ENCODE peak calls at places on chromosomes 11 and 22, in six cellular contexts. One of them, this sample, is unnamed.
A peak's percentile ranks its signal among the peaks of the same experiment; 100 is the strongest.

GRCh38 chr11:19345519-19345847 is 104.7 kb upstream of the E2F8 start:
- DNase-seq in tibial artery: no peak
- DNase-seq in AG10803: no peak
- DNase-seq in endodermal cell: peak; percentile 81
- DNase-seq in neural progenitor cell: peak; percentile 75
- DNase-seq in upper lobe of left lung: no peak
- DNase-seq in this sample: no peak

GRCh38 chr11:110356769-110357671 is 60.6 kb upstream of the RDX start:
- DNase-seq in neural progenitor cell: no peak
- DNase-seq in endodermal cell: no peak
- DNase-seq in upper lobe of left lung: no peak
- DNase-seq in tibial artery: no peak
- DNase-seq in AG10803: peak; percentile 21
- DNase-seq in this sample: no peak

GRCh38 chr11:128506999-128507591 is 80.3 kb downstream of the ETS1 start:
- DNase-seq in upper lobe of left lung: peak; percentile 83
- DNase-seq in neural progenitor cell: no peak
- DNase-seq in endodermal cell: no peak
- DNase-seq in AG10803: peak; percentile 98
- DNase-seq in tibial artery: peak; percentile 93
- DNase-seq in this sample: peak; percentile 77

GRCh38 chr22:20068640-20069039 is 11.4 kb upstream of the DGCR8 start:
- DNase-seq in tibial artery: no peak
- DNase-seq in neural progenitor cell: no peak
- DNase-seq in endodermal cell: no peak
- DNase-seq in upper lobe of left lung: no peak
- DNase-seq in AG10803: no peak
- DNase-seq in this sample: no peak

GRCh38 chr11:107359701-107360100 is 97.9 kb downstream of the CWF19L2 start:
- DNase-seq in endodermal cell: no peak
- DNase-seq in upper lobe of left lung: no peak
- DNase-seq in tibial artery: no peak
- DNase-seq in AG10803: no peak
- DNase-seq in neural progenitor cell: no peak
- DNase-seq in this sample: no peak

GRCh38 chr11:124863137-124863825 is 2.0 kb upstream of the ROBO3 start:
- DNase-seq in tibial artery: no peak
- DNase-seq in AG10803: peak; percentile 25
- DNase-seq in endodermal cell: peak; percentile 79
- DNase-seq in neural progenitor cell: peak; percentile 95
- DNase-seq in upper lobe of left lung: peak; percentile 79
- DNase-seq in this sample: no peak

GRCh38 chr22:25782831-25783230 is 40.8 kb downstream of the MYO18B start:
- DNase-seq in upper lobe of left lung: no peak
- DNase-seq in endodermal cell: no peak
- DNase-seq in AG10803: no peak
- DNase-seq in neural progenitor cell: no peak
- DNase-seq in tibial artery: no peak
- DNase-seq in this sample: no peak

GRCh38 chr22:19663286-19663815 is 51.0 kb upstream of the SEPTIN5 start:
- DNase-seq in upper lobe of left lung: peak; percentile 30
- DNase-seq in neural progenitor cell: no peak
- DNase-seq in tibial artery: peak; percentile 74
- DNase-seq in endodermal cell: no peak
- DNase-seq in AG10803: peak; percentile 89
- DNase-seq in this sample: peak; percentile 23

GRCh38 chr11:109033627-109034340 is 368.9 kb downstream of the DDX10 start:
- DNase-seq in endodermal cell: no peak
- DNase-seq in tibial artery: no peak
- DNase-seq in AG10803: peak; percentile 96
- DNase-seq in upper lobe of left lung: no peak
- DNase-seq in neural progenitor cell: no peak
- DNase-seq in this sample: no peak

GRCh38 chr11:68969386-68969785 is 11.4 kb downstream of the MRGPRD start:
- DNase-seq in AG10803: no peak
- DNase-seq in upper lobe of left lung: peak; percentile 4
- DNase-seq in neural progenitor cell: no peak
- DNase-seq in tibial artery: peak; percentile 9
- DNase-seq in endodermal cell: no peak
- DNase-seq in this sample: no peak

GRCh38 chr11:17929171-17929570 is 83.7 kb downstream of the SERGEF start:
- DNase-seq in endodermal cell: no peak
- DNase-seq in neural progenitor cell: no peak
- DNase-seq in tibial artery: no peak
- DNase-seq in AG10803: no peak
- DNase-seq in upper lobe of left lung: no peak
- DNase-seq in this sample: no peak

GRCh38 chr11:27839226-27839913 is 139.1 kb upstream of the BDNF start:
- DNase-seq in endodermal cell: no peak
- DNase-seq in upper lobe of left lung: no peak
- DNase-seq in neural progenitor cell: no peak
- DNase-seq in AG10803: peak; percentile 67
- DNase-seq in tibial artery: no peak
- DNase-seq in this sample: no peak

GRCh38 chr22:35629406-35630234 is 12.5 kb upstream of the MB start:
- DNase-seq in AG10803: peak; percentile 99
- DNase-seq in endodermal cell: peak; percentile 85
- DNase-seq in tibial artery: peak; percentile 90
- DNase-seq in upper lobe of left lung: peak; percentile 61
- DNase-seq in neural progenitor cell: no peak
- DNase-seq in this sample: peak; percentile 87

GRCh38 chr22:48781391-48781790 is 1046.3 kb downstream of the BRD1 start:
- DNase-seq in upper lobe of left lung: peak; percentile 8
- DNase-seq in endodermal cell: peak; percentile 10
- DNase-seq in tibial artery: no peak
- DNase-seq in neural progenitor cell: no peak
- DNase-seq in AG10803: no peak
- DNase-seq in this sample: no peak

GRCh38 chr11:86502137-86502536 is 127.5 kb downstream of the CCDC81 start:
- DNase-seq in upper lobe of left lung: no peak
- DNase-seq in tibial artery: no peak
- DNase-seq in neural progenitor cell: no peak
- DNase-seq in AG10803: no peak
- DNase-seq in endodermal cell: no peak
- DNase-seq in this sample: no peak

GRCh38 chr22:23520875-23521441 is 59.1 kb downstream of the IGLL1 start:
- DNase-seq in neural progenitor cell: peak; percentile 45
- DNase-seq in AG10803: peak; percentile 15
- DNase-seq in endodermal cell: no peak
- DNase-seq in upper lobe of left lung: no peak
- DNase-seq in tibial artery: no peak
- DNase-seq in this sample: no peak

GRCh38 chr11:115421338-115422012 is 82.7 kb downstream of the CADM1 start:
- DNase-seq in neural progenitor cell: no peak
- DNase-seq in AG10803: no peak
- DNase-seq in tibial artery: no peak
- DNase-seq in endodermal cell: no peak
- DNase-seq in upper lobe of left lung: no peak
- DNase-seq in this sample: no peak

GRCh38 chr22:20430101-20430640 is 7.5 kb downstream of the SCARF2 start:
- DNase-seq in endodermal cell: no peak
- DNase-seq in AG10803: no peak
- DNase-seq in tibial artery: peak; percentile 63
- DNase-seq in upper lobe of left lung: no peak
- DNase-seq in neural progenitor cell: no peak
- DNase-seq in this sample: no peak

DNA sequence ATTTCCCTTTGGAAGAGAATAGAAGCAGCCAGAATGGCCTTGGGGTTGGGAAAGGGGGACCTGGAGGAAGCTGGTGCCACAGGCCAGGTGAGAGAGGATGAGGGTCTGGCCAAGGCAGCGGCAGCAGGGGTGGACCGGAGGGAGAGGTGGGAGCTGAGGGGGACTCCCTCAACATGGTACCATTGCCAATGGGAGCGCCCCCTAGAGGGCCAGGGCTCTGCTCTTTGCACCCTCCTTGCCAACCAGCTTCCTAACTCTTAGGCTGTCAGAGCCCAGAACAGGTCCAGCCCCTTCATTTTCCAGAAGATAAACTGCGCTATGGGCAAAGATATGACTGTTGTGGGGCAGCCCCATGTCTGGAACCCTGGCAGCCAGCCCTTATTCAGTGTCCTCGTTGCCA is 185.0 kb downstream of the GRIK4 start:
- DNase-seq in endodermal cell: peak; percentile 80
- DNase-seq in upper lobe of left lung: no peak
- DNase-seq in neural progenitor cell: no peak
- DNase-seq in AG10803: no peak
- DNase-seq in tibial artery: no peak
- DNase-seq in this sample: no peak
- TF ChIP-seq CTCF in endodermal cell: peak; percentile 75
- TF ChIP-seq CTCF in upper lobe of left lung: no peak
- TF ChIP-seq CTCF in neural progenitor cell: peak; percentile 48
- TF ChIP-seq CTCF in AG10803: no peak
- TF ChIP-seq CTCF in tibial artery: no peak
- TF ChIP-seq CTCF in this sample: no peak

GRCh38 chr11:66969584-66970205 is 5.4 kb upstream of the C11orf86 start:
- DNase-seq in neural progenitor cell: no peak
- DNase-seq in endodermal cell: no peak
- DNase-seq in AG10803: peak; percentile 99
- DNase-seq in upper lobe of left lung: no peak
- DNase-seq in tibial artery: no peak
- DNase-seq in this sample: no peak

GRCh38 chr11:66964495-66964894 is 6.3 kb upstream of the PC start:
- DNase-seq in neural progenitor cell: no peak
- DNase-seq in upper lobe of left lung: no peak
- DNase-seq in AG10803: no peak
- DNase-seq in tibial artery: no peak
- DNase-seq in endodermal cell: no peak
- DNase-seq in this sample: no peak

GRCh38 chr11:66967670-66968425 is 7.3 kb upstream of the C11orf86 start:
- DNase-seq in tibial artery: no peak
- DNase-seq in neural progenitor cell: no peak
- DNase-seq in endodermal cell: no peak
- DNase-seq in upper lobe of left lung: peak; percentile 29
- DNase-seq in AG10803: peak; percentile 83
- DNase-seq in this sample: no peak

GRCh38 chr11:66970371-66970807 is 4.7 kb upstream of the C11orf86 start:
- DNase-seq in AG10803: no peak
- DNase-seq in tibial artery: no peak
- DNase-seq in endodermal cell: no peak
- DNase-seq in upper lobe of left lung: no peak
- DNase-seq in neural progenitor cell: no peak
- DNase-seq in this sample: no peak

GRCh38 chr11:66966351-66966750 is 8.2 kb upstream of the PC start:
- DNase-seq in tibial artery: no peak
- DNase-seq in upper lobe of left lung: no peak
- DNase-seq in AG10803: no peak
- DNase-seq in neural progenitor cell: no peak
- DNase-seq in endodermal cell: no peak
- DNase-seq in this sample: no peak
- TF ChIP-seq CTCF in tibial artery: no peak
- TF ChIP-seq CTCF in upper lobe of left lung: no peak
- TF ChIP-seq CTCF in AG10803: no peak
- TF ChIP-seq CTCF in neural progenitor cell: no peak
- TF ChIP-seq CTCF in endodermal cell: no peak
- TF ChIP-seq CTCF in this sample: no peak

GRCh38 chr11:64933935-64934693 is 1.6 kb downstream of the GPHA2 start:
- DNase-seq in upper lobe of left lung: no peak
- DNase-seq in AG10803: no peak
- DNase-seq in neural progenitor cell: no peak
- DNase-seq in endodermal cell: peak; percentile 36
- DNase-seq in tibial artery: no peak
- DNase-seq in this sample: no peak

GRCh38 chr11:64936539-64936938 is 846 bp upstream of the GPHA2 start:
- DNase-seq in AG10803: no peak
- DNase-seq in upper lobe of left lung: no peak
- DNase-seq in endodermal cell: no peak
- DNase-seq in tibial artery: no peak
- DNase-seq in neural progenitor cell: no peak
- DNase-seq in this sample: no peak

GRCh38 chr11:64933213-64933934 is 2.3 kb downstream of the GPHA2 start:
- DNase-seq in AG10803: no peak
- DNase-seq in tibial artery: no peak
- DNase-seq in neural progenitor cell: no peak
- DNase-seq in endodermal cell: no peak
- DNase-seq in upper lobe of left lung: no peak
- DNase-seq in this sample: no peak

GRCh38 chr11:64935634-64936081 is at the start of gene GPHA2:
- DNase-seq in AG10803: peak; percentile 71
- DNase-seq in tibial artery: no peak
- DNase-seq in upper lobe of left lung: no peak
- DNase-seq in neural progenitor cell: peak; percentile 82
- DNase-seq in endodermal cell: peak; percentile 94
- DNase-seq in this sample: no peak

GRCh38 chr11:64934765-64935633 is 694 bp downstream of the GPHA2 start:
- DNase-seq in neural progenitor cell: no peak
- DNase-seq in upper lobe of left lung: no peak
- DNase-seq in AG10803: no peak
- DNase-seq in tibial artery: no peak
- DNase-seq in endodermal cell: peak; percentile 52
- DNase-seq in this sample: no peak
- TF ChIP-seq CTCF in neural progenitor cell: no peak
- TF ChIP-seq CTCF in upper lobe of left lung: no peak
- TF ChIP-seq CTCF in AG10803: no peak
- TF ChIP-seq CTCF in tibial artery: no peak
- TF ChIP-seq CTCF in endodermal cell: no peak
- TF ChIP-seq CTCF in this sample: no peak

GRCh38 chr11:57335343-57336110 is at the start of gene SSRP1:
- DNase-seq in endodermal cell: peak; percentile 93
- DNase-seq in upper lobe of left lung: peak; percentile 93
- DNase-seq in neural progenitor cell: peak; percentile 93
- DNase-seq in AG10803: peak; percentile 85
- DNase-seq in tibial artery: peak; percentile 92
- DNase-seq in this sample: peak; percentile 91
- TF ChIP-seq CTCF in endodermal cell: no peak
- TF ChIP-seq CTCF in upper lobe of left lung: no peak
- TF ChIP-seq CTCF in neural progenitor cell: peak; percentile 25
- TF ChIP-seq CTCF in AG10803: no peak
- TF ChIP-seq CTCF in tibial artery: no peak
- TF ChIP-seq CTCF in this sample: no peak

GRCh38 chr11:126311464-126312291 is 7.8 kb downstream of the DCPS start:
- DNase-seq in tibial artery: no peak
- DNase-seq in AG10803: peak; percentile 47
- DNase-seq in upper lobe of left lung: no peak
- DNase-seq in endodermal cell: no peak
- DNase-seq in neural progenitor cell: no peak
- DNase-seq in this sample: no peak
- TF ChIP-seq CTCF in tibial artery: no peak
- TF ChIP-seq CTCF in AG10803: peak; percentile 4
- TF ChIP-seq CTCF in upper lobe of left lung: no peak
- TF ChIP-seq CTCF in endodermal cell: no peak
- TF ChIP-seq CTCF in neural progenitor cell: no peak
- TF ChIP-seq CTCF in this sample: no peak